ENCODE peak calls at places on chromosomes 3 and 15, in nine cellular contexts. One of them, this sample, is unnamed. For H3K4me1, the result is how much of the 10 kb centered on the place peaks cover.

GRCh38 chr3:117443014-117443413 is 733.4 kb downstream of the TUSC7 start:
- DNase-seq in GM23338: no peak
- DNase-seq in SK-N-SH: no peak
- DNase-seq in PC-3: no peak
- DNase-seq in GM23248: no peak
- DNase-seq in neural progenitor cell: no peak
- DNase-seq in MM.1S: no peak
- DNase-seq in hepatocyte: no peak
- DNase-seq in HCT116: no peak
- DNase-seq in this sample: no peak

GRCh38 chr15:45829336-45830153 is 194.7 kb downstream of the SQOR start:
- DNase-seq in GM23338: no peak
- DNase-seq in SK-N-SH: peak
- DNase-seq in PC-3: no peak
- DNase-seq in GM23248: no peak
- DNase-seq in neural progenitor cell: no peak
- DNase-seq in MM.1S: no peak
- DNase-seq in hepatocyte: no peak
- DNase-seq in HCT116: no peak
- DNase-seq in this sample: no peak

GRCh38 chr3:335250-335649 is 138.7 kb downstream of the CHL1 start:
- DNase-seq in GM23338: no peak
- DNase-seq in SK-N-SH: peak
- DNase-seq in PC-3: no peak
- DNase-seq in GM23248: no peak
- DNase-seq in neural progenitor cell: peak
- DNase-seq in MM.1S: no peak
- DNase-seq in hepatocyte: no peak
- DNase-seq in HCT116: no peak
- DNase-seq in this sample: no peak

GRCh38 chr3:197490098-197490497 is 65.7 kb downstream of the BDH1 start:
- DNase-seq in GM23338: no peak
- DNase-seq in SK-N-SH: no peak
- DNase-seq in PC-3: peak
- DNase-seq in GM23248: peak
- DNase-seq in neural progenitor cell: no peak
- DNase-seq in MM.1S: no peak
- DNase-seq in hepatocyte: peak
- DNase-seq in HCT116: no peak
- DNase-seq in this sample: no peak

GRCh38 chr3:44885618-44886017 is 11.2 kb downstream of the TGM4 start:
- DNase-seq in GM23338: no peak
- DNase-seq in SK-N-SH: peak
- DNase-seq in PC-3: peak
- DNase-seq in GM23248: peak
- DNase-seq in neural progenitor cell: no peak
- DNase-seq in MM.1S: no peak
- DNase-seq in hepatocyte: peak
- DNase-seq in HCT116: peak
- DNase-seq in this sample: no peak

GRCh38 chr15:70376929-70377691 is 279.4 kb upstream of the TLE3 start:
- DNase-seq in GM23338: peak
- DNase-seq in SK-N-SH: peak
- DNase-seq in PC-3: no peak
- DNase-seq in GM23248: peak
- DNase-seq in neural progenitor cell: peak
- DNase-seq in MM.1S: no peak
- DNase-seq in hepatocyte: peak
- DNase-seq in HCT116: no peak
- DNase-seq in this sample: no peak

GRCh38 chr3:115975796-115976195 is 352.5 kb downstream of the GAP43 start:
- DNase-seq in GM23338: no peak
- DNase-seq in SK-N-SH: no peak
- DNase-seq in PC-3: no peak
- DNase-seq in GM23248: no peak
- DNase-seq in neural progenitor cell: no peak
- DNase-seq in MM.1S: no peak
- DNase-seq in hepatocyte: no peak
- DNase-seq in HCT116: no peak
- DNase-seq in this sample: no peak

GRCh38 chr3:186826316-186826977 is 16.1 kb upstream of the ADIPOQ start:
- DNase-seq in GM23338: peak
- DNase-seq in SK-N-SH: peak
- DNase-seq in PC-3: no peak
- DNase-seq in GM23248: no peak
- DNase-seq in neural progenitor cell: peak
- DNase-seq in MM.1S: no peak
- DNase-seq in hepatocyte: no peak
- DNase-seq in HCT116: no peak
- DNase-seq in this sample: no peak

GRCh38 chr3:129654126-129654525 is 47.6 kb upstream of the PLXND1 start:
- DNase-seq in GM23338: no peak
- DNase-seq in SK-N-SH: no peak
- DNase-seq in PC-3: no peak
- DNase-seq in GM23248: peak
- DNase-seq in neural progenitor cell: no peak
- DNase-seq in MM.1S: no peak
- DNase-seq in hepatocyte: no peak
- DNase-seq in HCT116: no peak
- DNase-seq in this sample: no peak

GRCh38 chr3:131361464-131362421 is 19.8 kb upstream of the NUDT16 start:
- DNase-seq in GM23338: peak
- DNase-seq in SK-N-SH: no peak
- DNase-seq in PC-3: peak
- DNase-seq in GM23248: peak
- DNase-seq in neural progenitor cell: peak
- DNase-seq in MM.1S: peak
- DNase-seq in hepatocyte: peak
- DNase-seq in HCT116: peak
- DNase-seq in this sample: no peak

GRCh38 chr15:68712886-68713285 is 107.8 kb downstream of the ANP32A start:
- DNase-seq in GM23338: no peak
- DNase-seq in SK-N-SH: no peak
- DNase-seq in PC-3: no peak
- DNase-seq in GM23248: no peak
- DNase-seq in neural progenitor cell: no peak
- DNase-seq in MM.1S: no peak
- DNase-seq in hepatocyte: no peak
- DNase-seq in HCT116: no peak
- DNase-seq in this sample: peak

DNA sequence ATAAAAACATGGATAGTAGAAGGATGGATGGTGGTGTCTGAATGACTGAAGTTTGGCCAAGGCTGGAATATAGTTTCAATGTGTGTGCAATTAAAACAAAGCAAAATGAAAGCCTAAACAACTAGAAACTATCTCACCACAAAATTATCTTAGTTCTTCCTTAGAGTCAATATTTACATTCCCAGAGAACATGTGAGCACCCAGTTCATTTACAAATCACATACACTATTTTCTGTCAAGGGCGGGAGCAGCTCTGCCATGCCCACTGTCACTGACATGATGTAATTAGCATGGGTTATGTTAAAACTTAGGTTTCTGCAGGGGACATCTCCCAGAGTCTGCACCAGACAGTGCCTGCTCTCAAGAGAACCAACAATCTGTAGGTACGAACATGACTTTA is 65.0 kb downstream of the PDZRN3 start:
- DNase-seq in GM23338: no peak
- DNase-seq in SK-N-SH: no peak
- DNase-seq in PC-3: no peak
- DNase-seq in GM23248: no peak
- DNase-seq in neural progenitor cell: no peak
- DNase-seq in MM.1S: no peak
- DNase-seq in hepatocyte: no peak
- DNase-seq in HCT116: no peak
- DNase-seq in this sample: no peak
- H3K27ac ChIP-seq in GM23338: no peak
- H3K27ac ChIP-seq in SK-N-SH: no peak
- H3K27ac ChIP-seq in PC-3: no peak
- H3K27ac ChIP-seq in GM23248: no peak
- H3K27ac ChIP-seq in neural progenitor cell: no peak
- H3K27ac ChIP-seq in MM.1S: no peak
- H3K27ac ChIP-seq in hepatocyte: peak
- H3K27ac ChIP-seq in HCT116: no peak
- H3K27ac ChIP-seq in this sample: no peak

DNA sequence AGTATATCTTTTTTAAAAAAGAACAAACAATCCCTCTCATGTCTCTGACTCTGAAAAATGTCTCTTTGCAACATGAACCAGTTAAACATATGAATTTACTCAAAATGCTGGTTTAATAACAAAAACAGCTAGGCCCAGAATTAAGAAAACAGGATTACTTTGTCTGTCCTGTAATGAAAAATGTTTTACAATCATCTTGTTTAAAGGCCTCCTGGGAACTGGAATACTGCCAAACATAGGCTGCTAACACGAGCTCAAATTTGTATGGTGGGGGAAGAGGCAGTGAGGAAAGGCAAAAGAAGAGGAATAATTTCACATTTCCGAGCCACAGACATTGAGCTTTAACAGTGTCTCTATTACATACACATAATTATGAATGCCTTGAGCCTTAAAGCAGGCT is 61.7 kb upstream of the PPIB start:
- DNase-seq in GM23338: no peak
- DNase-seq in SK-N-SH: peak
- DNase-seq in PC-3: no peak
- DNase-seq in GM23248: peak
- DNase-seq in neural progenitor cell: no peak
- DNase-seq in MM.1S: no peak
- DNase-seq in hepatocyte: peak
- DNase-seq in HCT116: no peak
- DNase-seq in this sample: no peak
- TF ChIP-seq EZH2phosphoT487 in GM23338: no peak
- TF ChIP-seq EZH2phosphoT487 in SK-N-SH: no peak
- TF ChIP-seq EZH2phosphoT487 in PC-3: no peak
- TF ChIP-seq EZH2phosphoT487 in GM23248: no peak
- TF ChIP-seq EZH2phosphoT487 in neural progenitor cell: no peak
- TF ChIP-seq EZH2phosphoT487 in MM.1S: no peak
- TF ChIP-seq EZH2phosphoT487 in hepatocyte: no peak
- TF ChIP-seq EZH2phosphoT487 in HCT116: no peak
- TF ChIP-seq EZH2phosphoT487 in this sample: no peak

GRCh38 chr3:104257486-104257885 is 1109.2 kb upstream of the ALCAM start:
- DNase-seq in GM23338: no peak
- DNase-seq in SK-N-SH: no peak
- DNase-seq in PC-3: no peak
- DNase-seq in GM23248: no peak
- DNase-seq in neural progenitor cell: no peak
- DNase-seq in MM.1S: no peak
- DNase-seq in hepatocyte: peak
- DNase-seq in HCT116: no peak
- DNase-seq in this sample: no peak
- H3K4me1 ChIP-seq in GM23338: under half
- H3K4me1 ChIP-seq in SK-N-SH: under half
- H3K4me1 ChIP-seq in PC-3: under half
- H3K4me1 ChIP-seq in GM23248: under half
- H3K4me1 ChIP-seq in neural progenitor cell: under half
- H3K4me1 ChIP-seq in MM.1S: under half
- H3K4me1 ChIP-seq in hepatocyte: under half
- H3K4me1 ChIP-seq in HCT116: under half
- H3K4me1 ChIP-seq in this sample: under half

GRCh38 chr15:60721232-60721576 is 242.3 kb upstream of the ICE2 start:
- DNase-seq in GM23338: no peak
- DNase-seq in SK-N-SH: no peak
- DNase-seq in PC-3: no peak
- DNase-seq in GM23248: no peak
- DNase-seq in neural progenitor cell: no peak
- DNase-seq in MM.1S: no peak
- DNase-seq in hepatocyte: no peak
- DNase-seq in HCT116: no peak
- DNase-seq in this sample: no peak

GRCh38 chr15:60720084-60720483 is 241.1 kb upstream of the ICE2 start:
- DNase-seq in GM23338: no peak
- DNase-seq in SK-N-SH: no peak
- DNase-seq in PC-3: no peak
- DNase-seq in GM23248: no peak
- DNase-seq in neural progenitor cell: no peak
- DNase-seq in MM.1S: no peak
- DNase-seq in hepatocyte: no peak
- DNase-seq in HCT116: no peak
- DNase-seq in this sample: no peak

GRCh38 chr15:60722328-60723112 is 243.6 kb upstream of the ICE2 start:
- DNase-seq in GM23338: no peak
- DNase-seq in SK-N-SH: no peak
- DNase-seq in PC-3: no peak
- DNase-seq in GM23248: no peak
- DNase-seq in neural progenitor cell: no peak
- DNase-seq in MM.1S: no peak
- DNase-seq in hepatocyte: no peak
- DNase-seq in HCT116: no peak
- DNase-seq in this sample: no peak

GRCh38 chr15:60720493-60721231 is 241.7 kb upstream of the ICE2 start:
- DNase-seq in GM23338: no peak
- DNase-seq in SK-N-SH: no peak
- DNase-seq in PC-3: no peak
- DNase-seq in GM23248: no peak
- DNase-seq in neural progenitor cell: no peak
- DNase-seq in MM.1S: no peak
- DNase-seq in hepatocyte: no peak
- DNase-seq in HCT116: no peak
- DNase-seq in this sample: no peak

GRCh38 chr15:60721706-60722105 is 242.8 kb upstream of the ICE2 start:
- DNase-seq in GM23338: no peak
- DNase-seq in SK-N-SH: no peak
- DNase-seq in PC-3: no peak
- DNase-seq in GM23248: peak
- DNase-seq in neural progenitor cell: no peak
- DNase-seq in MM.1S: no peak
- DNase-seq in hepatocyte: peak
- DNase-seq in HCT116: no peak
- DNase-seq in this sample: no peak
- H3K27ac ChIP-seq in GM23338: no peak
- H3K27ac ChIP-seq in SK-N-SH: no peak
- H3K27ac ChIP-seq in PC-3: no peak
- H3K27ac ChIP-seq in GM23248: no peak
- H3K27ac ChIP-seq in neural progenitor cell: no peak
- H3K27ac ChIP-seq in MM.1S: no peak
- H3K27ac ChIP-seq in hepatocyte: no peak
- H3K27ac ChIP-seq in HCT116: no peak
- H3K27ac ChIP-seq in this sample: no peak